ENCODE peak calls at places on chromosomes 12 and 14, in four cellular contexts. Y, V, N and B are unnamed samples. For H3K4me1, the result is how much of the 10 kb centered on the place peaks cover.

GRCh38 chr14:103016071-103016470 is 41.3 kb downstream of the CDC42BPB start:
- DNase-seq in Y (no peak), V (no peak), N (no peak), B (no peak)

GRCh38 chr12:93879476-93880376 is 202.6 kb downstream of the CRADD start:
- DNase-seq in Y (no peak), V (no peak), N (no peak), B (no peak)

GRCh38 chr12:124938606-124939427 is 24.4 kb upstream of the UBC start:
- DNase-seq in Y (peak), V (peak), N (peak), B (peak)

GRCh38 chr12:9702239-9702638 is 30.7 kb downstream of the CLECL1 start:
- DNase-seq in Y (no peak), V (no peak), N (no peak), B (no peak)

GRCh38 chr12:80068173-80068572 is 31.2 kb upstream of the OTOGL start:
- DNase-seq in Y (no peak), V (no peak), N (no peak), B (no peak)

GRCh38 chr12:6535960-6536847 is 1.9 kb downstream of the GAPDH start:
- DNase-seq in Y (no peak), V (no peak), N (no peak), B (no peak)

GRCh38 chr12:32828120-32828519 is 68.5 kb downstream of the PKP2 start:
- DNase-seq in Y (no peak), V (no peak), N (no peak), B (no peak)

GRCh38 chr12:57839996-57840395 is 6.5 kb downstream of the CTDSP2 start:
- DNase-seq in Y (no peak), V (no peak), N (no peak), B (no peak)

GRCh38 chr12:114744696-114745095 is 60.7 kb upstream of the TBX3 start:
- DNase-seq in Y (no peak), V (no peak), N (no peak), B (no peak)

GRCh38 chr14:46054526-46054925 is 597.1 kb downstream of the RPL10L start:
- DNase-seq in Y (no peak), V (no peak), N (no peak), B (no peak)

GRCh38 chr12:25251749-25252148 is 1.0 kb upstream of the KRAS start:
- DNase-seq in Y (no peak), V (no peak), N (no peak), B (no peak)

GRCh38 chr14:78450945-78451344 is 280.8 kb downstream of the NRXN3 start:
- DNase-seq in Y (no peak), V (no peak), N (peak), B (no peak)

GRCh38 chr14:22668417-22668816 is 24.3 kb upstream of the OR6J1 start:
- DNase-seq in Y (no peak), V (no peak), N (no peak), B (no peak)

GRCh38 chr12:78835493-78835892 is 29.1 kb upstream of the SYT1 start:
- DNase-seq in Y (no peak), V (no peak), N (no peak), B (no peak)

GRCh38 chr12:630656-631632 is 32.3 kb downstream of the NINJ2 start:
- DNase-seq in Y (peak), V (no peak), N (peak), B (no peak)

GRCh38 chr14:89304972-89305703 is 111.9 kb downstream of the FOXN3 start:
- DNase-seq in Y (no peak), V (peak), N (peak), B (no peak)

GRCh38 chr12:3441435-3441834 is 49.6 kb upstream of the PRMT8 start:
- DNase-seq in Y (no peak), V (no peak), N (no peak), B (no peak)

GRCh38 chr14:93747102-93747501 is 41.2 kb downstream of the PRIMA1 start:
- DNase-seq in Y (no peak), V (no peak), N (no peak), B (no peak)

GRCh38 chr14:89190779-89191513 is 226.1 kb downstream of the FOXN3 start:
- DNase-seq in Y (no peak), V (peak), N (no peak), B (no peak)

GRCh38 chr14:73796881-73797539 is 54.6 kb upstream of the PTGR2 start:
- DNase-seq in Y (no peak), V (no peak), N (no peak), B (no peak)

GRCh38 chr14:64702493-64703392 is 1.5 kb upstream of the PLEKHG3 start:
- DNase-seq in Y (peak), V (no peak), N (peak), B (no peak)

GRCh38 chr14:99899578-99900178 is 106.5 kb downstream of the EML1 start:
- DNase-seq in Y (no peak), V (peak), N (no peak), B (no peak)

GRCh38 chr14:41016213-41016612 is 590.5 kb upstream of the LRFN5 start:
- DNase-seq in Y (no peak), V (no peak), N (no peak), B (no peak)

GRCh38 chr12:23862746-23863145 is 86.7 kb downstream of the SOX5 start:
- DNase-seq in Y (no peak), V (no peak), N (no peak), B (no peak)

GRCh38 chr12:110170535-110171185 is 46.5 kb downstream of the IFT81 start:
- DNase-seq in Y (no peak), V (no peak), N (no peak), B (no peak)

GRCh38 chr14:78172428-78172827 is 2.3 kb downstream of the NRXN3 start:
- DNase-seq in Y (no peak), V (no peak), N (no peak), B (no peak)

GRCh38 chr12:102427542-102427923 is 52.8 kb downstream of the IGF1 start:
- DNase-seq in Y (no peak), V (no peak), N (no peak), B (no peak)

GRCh38 chr12:110249716-110250225 is 31.3 kb upstream of the ATP2A2 start:
- DNase-seq in Y (peak), V (no peak), N (no peak), B (no peak)

DNA sequence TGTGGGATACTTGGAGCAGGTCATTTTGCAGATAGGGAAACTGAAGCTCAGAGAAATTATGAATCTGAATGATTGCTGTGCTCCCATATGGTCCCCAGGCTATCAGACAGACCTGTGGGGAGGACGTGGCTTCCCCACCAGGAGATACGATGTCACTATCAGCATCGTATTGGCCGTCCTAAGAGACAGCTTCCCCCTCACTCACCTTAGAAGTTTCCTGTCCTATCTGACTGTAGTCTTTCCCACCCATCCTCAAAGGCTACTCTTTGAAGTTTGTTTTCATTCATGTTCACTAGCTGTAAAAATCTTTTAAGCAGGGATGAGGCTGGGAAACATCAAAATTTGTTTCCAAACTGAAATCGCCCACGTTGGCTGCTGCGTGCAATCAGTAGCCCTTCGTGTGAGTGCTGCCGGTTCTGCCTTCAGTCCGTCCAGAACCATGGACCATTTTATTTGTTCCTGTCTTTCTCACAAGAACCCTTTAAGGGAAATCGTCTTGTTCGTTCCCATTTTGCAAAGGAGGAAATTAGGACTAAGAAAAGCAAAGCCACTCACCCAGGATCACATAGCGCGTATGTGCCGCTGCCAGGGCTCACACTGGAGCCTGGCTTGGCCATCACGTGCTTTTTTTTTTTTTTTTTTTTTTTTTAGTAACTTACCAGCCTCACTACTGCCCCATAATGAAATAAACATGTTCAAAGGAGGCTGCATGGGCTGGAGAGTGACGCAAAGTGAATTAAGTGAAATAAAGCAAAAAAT is 1.0 kb upstream of the KDM2B start:
- DNase-seq in Y (peak), V (peak), N (peak), B (no peak)
- TF ChIP-seq POLR2AphosphoS5 in Y (peak), V (peak), N (no peak), B (no peak)

GRCh38 chr14:68391292-68392014 is 401.4 kb downstream of the ZFP36L1 start:
- DNase-seq in Y (no peak), V (no peak), N (no peak), B (no peak)

GRCh38 chr14:68392393-68393085 is 400.3 kb downstream of the ZFP36L1 start:
- DNase-seq in Y (peak), V (no peak), N (peak), B (no peak)

GRCh38 chr14:68390731-68391130 is 402.1 kb downstream of the ZFP36L1 start:
- DNase-seq in Y (no peak), V (no peak), N (no peak), B (no peak)

GRCh38 chr14:68386950-68387779 is 405.7 kb downstream of the ZFP36L1 start:
- DNase-seq in Y (no peak), V (peak), N (no peak), B (no peak)

DNA sequence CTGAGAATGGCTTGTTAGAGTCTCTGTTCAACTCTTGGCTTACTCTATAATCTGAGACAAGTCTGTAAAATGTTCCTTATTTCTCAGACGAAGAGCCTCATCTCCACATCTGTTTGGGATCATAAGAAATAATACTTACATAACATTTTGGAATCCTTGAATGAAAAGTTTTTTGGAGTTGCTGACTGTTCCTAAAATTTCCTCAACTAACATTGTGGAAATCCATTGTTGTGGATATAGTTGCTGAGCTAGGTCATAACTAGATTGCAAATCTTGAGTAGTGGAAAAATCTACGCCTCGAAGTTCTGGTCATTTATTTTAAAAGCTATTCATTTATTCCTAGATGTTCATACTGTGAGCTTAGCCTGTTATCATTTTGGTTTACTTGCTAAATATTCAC is 402.9 kb downstream of the ZFP36L1 start:
- DNase-seq in Y (no peak), V (no peak), N (no peak), B (no peak)
- H3K4me1 ChIP-seq in Y (half or more), V (under half), N (under half), B (under half)

GRCh38 chr12:97716356-97716755 is 253.8 kb downstream of the RMST start:
- DNase-seq in Y (no peak), V (peak), N (no peak), B (no peak)
- TF ChIP-seq CTCF in Y (no peak), V (no peak), N (no peak), B (no peak)

DNA sequence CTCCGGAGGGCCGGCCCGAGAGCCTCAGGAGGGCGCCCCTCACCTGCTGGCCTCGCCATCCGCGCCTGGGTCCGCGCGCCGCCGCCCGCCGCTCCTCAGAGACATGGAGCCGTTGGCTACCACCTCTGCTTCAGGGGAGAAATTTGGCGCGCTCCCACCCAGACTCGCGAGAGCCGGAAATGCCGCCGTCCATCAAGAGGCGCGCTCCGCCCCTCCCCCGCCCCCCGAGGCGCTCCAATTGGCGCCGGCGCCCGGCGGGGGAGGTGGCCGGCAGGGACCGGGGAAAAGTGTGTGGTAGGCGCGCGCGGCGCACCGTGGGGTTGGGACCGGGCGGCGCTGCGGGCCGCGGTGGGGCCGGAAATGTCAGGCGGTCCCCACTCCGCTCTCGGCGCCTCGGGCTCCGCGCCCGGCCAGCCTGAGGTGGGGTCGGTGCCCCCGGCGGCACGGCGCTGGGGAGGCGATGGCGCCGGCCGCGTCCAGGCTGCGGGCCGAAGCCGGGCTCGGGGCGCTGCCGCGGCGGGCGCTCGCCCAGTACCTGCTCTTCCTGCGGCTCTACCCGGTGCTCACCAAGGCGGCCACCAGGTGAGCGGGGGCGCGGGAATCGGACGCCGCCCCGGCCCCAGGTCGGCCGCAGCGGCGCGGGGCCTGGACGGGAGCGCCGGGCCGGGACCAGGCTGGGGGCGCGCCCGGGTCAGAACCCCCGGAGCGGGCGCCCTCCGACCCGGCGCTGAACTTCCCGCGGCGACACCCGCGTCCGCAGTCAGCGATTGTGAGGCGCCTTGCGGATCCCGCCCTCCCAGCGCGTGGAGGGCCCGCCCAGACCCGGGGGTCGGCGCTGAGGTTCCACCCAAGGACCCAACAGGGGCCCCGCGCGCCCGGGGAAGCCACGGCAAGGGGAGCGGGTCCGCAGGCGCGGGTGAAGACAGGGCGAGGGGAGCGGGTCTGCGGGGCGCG is at the start of the genes POLE and PXMP2:
- DNase-seq in Y (peak), V (peak), N (peak), B (no peak)
- TF ChIP-seq POLR2AphosphoS5 in Y (peak), V (peak), N (peak), B (peak)

GRCh38 chr12:46261658-46262057 is 7.2 kb downstream of the SLC38A1 start:
- DNase-seq in Y (no peak), V (no peak), N (no peak), B (no peak)
- H3K4me1 ChIP-seq in Y (half or more), V (under half), N (under half), B (under half)

DNA sequence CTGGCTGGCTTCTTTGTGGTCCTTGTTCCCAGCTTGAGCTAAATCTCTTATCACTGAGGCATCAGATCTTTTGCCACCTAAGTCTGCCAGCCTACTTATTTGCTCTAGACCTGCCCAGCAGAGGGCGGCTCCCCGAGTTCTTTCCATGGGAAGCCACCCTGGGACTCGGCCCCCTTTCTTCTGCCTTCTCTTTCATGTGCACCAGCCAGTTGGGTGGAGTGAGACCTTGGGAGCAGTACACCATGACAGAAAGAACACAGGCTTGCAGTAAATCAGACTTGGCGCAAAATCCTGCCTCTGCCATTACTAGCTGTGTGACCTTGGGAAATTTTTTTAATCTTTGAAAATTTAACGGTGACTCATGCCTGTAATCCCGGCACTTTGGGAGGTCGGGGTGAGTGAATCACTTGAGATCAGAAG is 7.4 kb downstream of the SMAGP start:
- DNase-seq in Y (peak), V (no peak), N (no peak), B (no peak)
- TF ChIP-seq CTCF in Y (no peak), V (peak), N (peak), B (peak)

GRCh38 chr14:94969766-94970165 is 187.6 kb downstream of the DICER1 start:
- DNase-seq in Y (no peak), V (no peak), N (no peak), B (no peak)

GRCh38 chr14:94974422-94974821 is 182.9 kb downstream of the DICER1 start:
- DNase-seq in Y (no peak), V (no peak), N (no peak), B (no peak)

GRCh38 chr14:94974893-94975292 is 182.4 kb downstream of the DICER1 start:
- DNase-seq in Y (no peak), V (no peak), N (no peak), B (no peak)

GRCh38 chr14:94970937-94971730 is 186.2 kb downstream of the DICER1 start:
- DNase-seq in Y (no peak), V (no peak), N (no peak), B (no peak)

DNA sequence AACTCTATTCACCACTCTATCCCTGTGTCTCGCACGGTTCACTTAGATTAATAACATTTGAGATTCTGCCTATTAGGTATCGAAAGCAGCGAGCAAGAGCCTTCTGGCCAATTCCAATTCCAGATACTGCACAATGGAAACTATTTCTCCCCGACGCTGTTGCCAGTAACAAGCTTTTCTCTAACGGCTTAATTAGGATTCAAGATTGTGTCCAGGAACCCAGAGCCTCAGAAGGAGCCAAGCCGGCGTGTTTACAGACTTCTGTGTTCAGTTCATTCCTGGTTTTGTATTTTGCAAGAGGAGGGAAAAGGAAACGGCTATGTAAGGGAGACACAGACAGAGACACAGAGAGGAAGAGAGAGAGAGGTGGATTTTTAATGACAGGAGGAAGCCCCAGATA is 185.6 kb downstream of the DICER1 start:
- DNase-seq in Y (peak), V (no peak), N (no peak), B (peak)
- TF ChIP-seq POLR2AphosphoS5 in Y (peak), V (no peak), N (no peak), B (peak)